ENCODE peak calls at places on chromosomes 6 and 20, in ten cellular contexts. One of them, this sample, is unnamed.
A peak's percentile ranks its signal among the peaks of the same experiment; 100 is the strongest.

GRCh38 chr6:21601932-21602390 is 8.4 kb downstream of the SOX4 start:
- DNase-seq in OCI-LY7: no peak
- DNase-seq in GM10248: no peak
- DNase-seq in WTC11: peak; percentile 41
- DNase-seq in transverse colon: no peak
- DNase-seq in A549: no peak
- DNase-seq in body of pancreas: no peak
- DNase-seq in fibroblast of lung: no peak
- DNase-seq in hepatocyte: no peak
- DNase-seq in sigmoid colon: no peak
- DNase-seq in this sample: no peak

GRCh38 chr6:24078200-24078599 is 47.8 kb upstream of the NRSN1 start:
- DNase-seq in A549: no peak
- DNase-seq in transverse colon: no peak
- DNase-seq in sigmoid colon: no peak
- DNase-seq in WTC11: no peak
- DNase-seq in body of pancreas: no peak
- DNase-seq in hepatocyte: no peak
- DNase-seq in fibroblast of lung: no peak
- DNase-seq in GM10248: no peak
- DNase-seq in OCI-LY7: no peak
- DNase-seq in this sample: no peak

GRCh38 chr6:117495873-117496272 is 13.4 kb downstream of the DCBLD1 start:
- DNase-seq in sigmoid colon: no peak
- DNase-seq in body of pancreas: no peak
- DNase-seq in A549: no peak
- DNase-seq in GM10248: no peak
- DNase-seq in transverse colon: no peak
- DNase-seq in fibroblast of lung: peak; percentile 42
- DNase-seq in OCI-LY7: no peak
- DNase-seq in hepatocyte: no peak
- DNase-seq in WTC11: no peak
- DNase-seq in this sample: no peak

GRCh38 chr6:7273709-7274108 is 39.3 kb downstream of the SSR1 start:
- DNase-seq in OCI-LY7: no peak
- DNase-seq in GM10248: no peak
- DNase-seq in hepatocyte: no peak
- DNase-seq in sigmoid colon: peak; percentile 53
- DNase-seq in A549: no peak
- DNase-seq in transverse colon: no peak
- DNase-seq in WTC11: no peak
- DNase-seq in body of pancreas: peak; percentile 30
- DNase-seq in fibroblast of lung: no peak
- DNase-seq in this sample: no peak

GRCh38 chr6:52517502-52518278 is 59.2 kb downstream of the TRAM2 start:
- DNase-seq in WTC11: peak; percentile 61
- DNase-seq in transverse colon: peak; percentile 76
- DNase-seq in OCI-LY7: no peak
- DNase-seq in GM10248: peak; percentile 74
- DNase-seq in hepatocyte: peak; percentile 89
- DNase-seq in fibroblast of lung: peak; percentile 98
- DNase-seq in A549: peak; percentile 91
- DNase-seq in body of pancreas: peak; percentile 66
- DNase-seq in sigmoid colon: peak; percentile 96
- DNase-seq in this sample: no peak

GRCh38 chr6:10687582-10687981 is 6.8 kb downstream of the C6orf52 start:
- DNase-seq in sigmoid colon: no peak
- DNase-seq in OCI-LY7: no peak
- DNase-seq in A549: no peak
- DNase-seq in GM10248: no peak
- DNase-seq in fibroblast of lung: no peak
- DNase-seq in hepatocyte: no peak
- DNase-seq in WTC11: peak; percentile 17
- DNase-seq in body of pancreas: no peak
- DNase-seq in transverse colon: no peak
- DNase-seq in this sample: no peak

GRCh38 chr20:62727584-62728027 is 19.0 kb downstream of the NTSR1 start:
- DNase-seq in WTC11: no peak
- DNase-seq in body of pancreas: no peak
- DNase-seq in GM10248: no peak
- DNase-seq in transverse colon: no peak
- DNase-seq in fibroblast of lung: no peak
- DNase-seq in hepatocyte: no peak
- DNase-seq in OCI-LY7: no peak
- DNase-seq in A549: no peak
- DNase-seq in sigmoid colon: peak; percentile 63
- DNase-seq in this sample: no peak

GRCh38 chr6:136652656-136653055 is 102.4 kb upstream of the MAP7 start:
- DNase-seq in A549: no peak
- DNase-seq in hepatocyte: no peak
- DNase-seq in body of pancreas: no peak
- DNase-seq in WTC11: no peak
- DNase-seq in sigmoid colon: no peak
- DNase-seq in GM10248: no peak
- DNase-seq in OCI-LY7: no peak
- DNase-seq in fibroblast of lung: no peak
- DNase-seq in transverse colon: no peak
- DNase-seq in this sample: peak; percentile 61

GRCh38 chr6:111057074-111057752 is 30.1 kb upstream of the SLC16A10 start:
- DNase-seq in body of pancreas: no peak
- DNase-seq in fibroblast of lung: peak; percentile 57
- DNase-seq in hepatocyte: peak; percentile 63
- DNase-seq in A549: peak; percentile 39
- DNase-seq in sigmoid colon: no peak
- DNase-seq in WTC11: no peak
- DNase-seq in OCI-LY7: peak; percentile 55
- DNase-seq in GM10248: peak; percentile 48
- DNase-seq in transverse colon: peak; percentile 21
- DNase-seq in this sample: peak; percentile 38

GRCh38 chr6:98653171-98653570 is 181.2 kb upstream of the POU3F2 start:
- DNase-seq in WTC11: no peak
- DNase-seq in hepatocyte: no peak
- DNase-seq in A549: no peak
- DNase-seq in sigmoid colon: no peak
- DNase-seq in transverse colon: no peak
- DNase-seq in OCI-LY7: no peak
- DNase-seq in GM10248: no peak
- DNase-seq in body of pancreas: no peak
- DNase-seq in fibroblast of lung: no peak
- DNase-seq in this sample: no peak

GRCh38 chr6:169960891-169961611 is 209.6 kb downstream of the ERMARD start:
- DNase-seq in hepatocyte: no peak
- DNase-seq in fibroblast of lung: no peak
- DNase-seq in transverse colon: peak; percentile 4
- DNase-seq in OCI-LY7: no peak
- DNase-seq in A549: no peak
- DNase-seq in sigmoid colon: peak; percentile 59
- DNase-seq in body of pancreas: no peak
- DNase-seq in WTC11: no peak
- DNase-seq in GM10248: no peak
- DNase-seq in this sample: no peak

GRCh38 chr20:37781626-37782025 is 87.8 kb downstream of the CTNNBL1 start:
- DNase-seq in OCI-LY7: no peak
- DNase-seq in body of pancreas: no peak
- DNase-seq in sigmoid colon: no peak
- DNase-seq in hepatocyte: no peak
- DNase-seq in GM10248: no peak
- DNase-seq in WTC11: no peak
- DNase-seq in fibroblast of lung: no peak
- DNase-seq in transverse colon: no peak
- DNase-seq in A549: no peak
- DNase-seq in this sample: no peak
- TF ChIP-seq CTCF in OCI-LY7: no peak
- TF ChIP-seq CTCF in body of pancreas: no peak
- TF ChIP-seq CTCF in sigmoid colon: no peak
- TF ChIP-seq CTCF in hepatocyte: no peak
- TF ChIP-seq CTCF in GM10248: no peak
- TF ChIP-seq CTCF in WTC11: no peak
- TF ChIP-seq CTCF in fibroblast of lung: no peak
- TF ChIP-seq CTCF in transverse colon: no peak
- TF ChIP-seq CTCF in A549: no peak
- TF ChIP-seq CTCF in this sample: no peak

DNA sequence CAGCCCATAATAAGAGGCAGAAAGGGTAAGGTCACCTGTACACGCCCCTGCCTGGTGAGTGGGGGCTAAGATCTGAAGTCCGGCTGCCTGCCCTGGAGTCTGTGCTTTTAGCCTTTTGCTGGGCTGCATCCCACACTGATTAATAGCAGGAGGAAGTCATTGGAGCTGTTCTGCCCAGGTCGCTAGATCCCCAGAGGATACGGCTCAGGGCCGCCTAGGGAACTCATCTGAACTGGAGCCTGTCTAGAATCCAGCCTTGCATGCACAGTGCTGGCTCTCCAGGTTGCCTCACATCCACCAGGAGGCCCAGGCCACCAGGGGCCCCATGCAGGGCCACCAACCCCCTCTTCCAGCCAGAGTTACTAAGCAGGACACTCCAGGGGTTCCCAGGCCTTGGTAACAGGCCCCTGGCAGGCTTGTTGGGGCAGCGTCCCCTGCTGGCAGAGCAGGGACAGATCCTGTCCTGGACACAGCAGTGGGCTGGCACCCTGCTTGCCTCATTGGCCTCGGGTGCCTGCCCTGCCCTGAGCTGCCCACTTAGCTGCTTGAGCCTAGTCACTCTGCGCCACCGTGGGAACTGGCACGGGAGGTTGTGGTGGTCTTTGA is 35.3 kb downstream of the EFCAB8 start:
- DNase-seq in transverse colon: no peak
- DNase-seq in hepatocyte: no peak
- DNase-seq in A549: peak; percentile 41
- DNase-seq in fibroblast of lung: peak; percentile 6
- DNase-seq in body of pancreas: peak; percentile 34
- DNase-seq in WTC11: peak; percentile 83
- DNase-seq in OCI-LY7: peak; percentile 34
- DNase-seq in GM10248: peak; percentile 57
- DNase-seq in sigmoid colon: no peak
- DNase-seq in this sample: no peak
- TF ChIP-seq CTCF in transverse colon: peak; percentile 17
- TF ChIP-seq CTCF in hepatocyte: peak; percentile 23
- TF ChIP-seq CTCF in A549: peak; percentile 37
- TF ChIP-seq CTCF in fibroblast of lung: peak; percentile 21
- TF ChIP-seq CTCF in body of pancreas: peak; percentile 24
- TF ChIP-seq CTCF in WTC11: peak; percentile 82
- TF ChIP-seq CTCF in OCI-LY7: peak; percentile 68
- TF ChIP-seq CTCF in GM10248: peak; percentile 50
- TF ChIP-seq CTCF in sigmoid colon: no peak
- TF ChIP-seq CTCF in this sample: peak; percentile 38

GRCh38 chr6:163554663-163555062 is 140.1 kb downstream of the QKI start:
- DNase-seq in sigmoid colon: no peak
- DNase-seq in OCI-LY7: peak; percentile 25
- DNase-seq in GM10248: peak; percentile 28
- DNase-seq in WTC11: peak; percentile 75
- DNase-seq in fibroblast of lung: peak; percentile 57
- DNase-seq in transverse colon: peak; percentile 51
- DNase-seq in A549: peak; percentile 12
- DNase-seq in hepatocyte: peak; percentile 32
- DNase-seq in body of pancreas: peak; percentile 76
- DNase-seq in this sample: no peak
- TF ChIP-seq CTCF in sigmoid colon: peak; percentile 32
- TF ChIP-seq CTCF in OCI-LY7: peak; percentile 77
- TF ChIP-seq CTCF in GM10248: peak; percentile 35
- TF ChIP-seq CTCF in WTC11: peak; percentile 55
- TF ChIP-seq CTCF in fibroblast of lung: peak; percentile 61
- TF ChIP-seq CTCF in transverse colon: peak; percentile 35
- TF ChIP-seq CTCF in A549: peak; percentile 45
- TF ChIP-seq CTCF in hepatocyte: peak; percentile 35
- TF ChIP-seq CTCF in body of pancreas: peak; percentile 61
- TF ChIP-seq CTCF in this sample: peak; percentile 38

GRCh38 chr6:139231206-139231605 is 60.6 kb downstream of the TXLNB start:
- DNase-seq in fibroblast of lung: no peak
- DNase-seq in WTC11: no peak
- DNase-seq in body of pancreas: no peak
- DNase-seq in A549: no peak
- DNase-seq in OCI-LY7: no peak
- DNase-seq in sigmoid colon: no peak
- DNase-seq in transverse colon: no peak
- DNase-seq in hepatocyte: no peak
- DNase-seq in GM10248: no peak
- DNase-seq in this sample: no peak

GRCh38 chr6:139235666-139236065 is 56.1 kb downstream of the TXLNB start:
- DNase-seq in fibroblast of lung: no peak
- DNase-seq in sigmoid colon: no peak
- DNase-seq in GM10248: no peak
- DNase-seq in OCI-LY7: no peak
- DNase-seq in hepatocyte: no peak
- DNase-seq in body of pancreas: no peak
- DNase-seq in A549: no peak
- DNase-seq in WTC11: no peak
- DNase-seq in transverse colon: no peak
- DNase-seq in this sample: no peak

GRCh38 chr6:139236105-139236504 is 55.7 kb downstream of the TXLNB start:
- DNase-seq in GM10248: no peak
- DNase-seq in hepatocyte: no peak
- DNase-seq in A549: no peak
- DNase-seq in sigmoid colon: no peak
- DNase-seq in transverse colon: no peak
- DNase-seq in body of pancreas: no peak
- DNase-seq in OCI-LY7: peak; percentile 19
- DNase-seq in fibroblast of lung: no peak
- DNase-seq in WTC11: no peak
- DNase-seq in this sample: no peak

GRCh38 chr6:139230421-139230840 is 61.4 kb downstream of the TXLNB start:
- DNase-seq in A549: no peak
- DNase-seq in sigmoid colon: peak; percentile 71
- DNase-seq in body of pancreas: no peak
- DNase-seq in WTC11: no peak
- DNase-seq in OCI-LY7: peak; percentile 77
- DNase-seq in transverse colon: no peak
- DNase-seq in GM10248: no peak
- DNase-seq in hepatocyte: peak; percentile 28
- DNase-seq in fibroblast of lung: peak; percentile 62
- DNase-seq in this sample: peak; percentile 81
- TF ChIP-seq CTCF in A549: no peak
- TF ChIP-seq CTCF in sigmoid colon: no peak
- TF ChIP-seq CTCF in body of pancreas: no peak
- TF ChIP-seq CTCF in WTC11: no peak
- TF ChIP-seq CTCF in OCI-LY7: peak; percentile 74
- TF ChIP-seq CTCF in transverse colon: no peak
- TF ChIP-seq CTCF in GM10248: peak; percentile 41
- TF ChIP-seq CTCF in hepatocyte: peak; percentile 29
- TF ChIP-seq CTCF in fibroblast of lung: peak; percentile 28
- TF ChIP-seq CTCF in this sample: peak; percentile 69

This sample was measured in LNCaP clone FGC.